ENCODE peak calls at places on chromosome 3, in seven cellular contexts. One of them, this sample, is unnamed.

GRCh38 chr3:143084856-143085731 is 34.5 kb upstream of the CHST2 start:
- DNase-seq in Peyer's patch: no peak
- DNase-seq in right lobe of liver: no peak
- DNase-seq in sigmoid colon: no peak
- DNase-seq in GM23338: no peak
- DNase-seq in esophagus squamous epithelium: no peak
- DNase-seq in lower lobe of right lung: no peak
- DNase-seq in this sample: no peak

GRCh38 chr3:128415110-128415772 is 51.4 kb downstream of the DNAJB8 start:
- DNase-seq in Peyer's patch: no peak
- DNase-seq in right lobe of liver: no peak
- DNase-seq in sigmoid colon: no peak
- DNase-seq in GM23338: no peak
- DNase-seq in esophagus squamous epithelium: no peak
- DNase-seq in lower lobe of right lung: no peak
- DNase-seq in this sample: no peak

GRCh38 chr3:73504255-73504654 is 120.5 kb downstream of the PDZRN3 start:
- DNase-seq in Peyer's patch: no peak
- DNase-seq in right lobe of liver: no peak
- DNase-seq in sigmoid colon: no peak
- DNase-seq in GM23338: no peak
- DNase-seq in esophagus squamous epithelium: no peak
- DNase-seq in lower lobe of right lung: no peak
- DNase-seq in this sample: no peak

GRCh38 chr3:169772951-169773816 is at the start of gene MYNN:
- DNase-seq in Peyer's patch: peak; percentile 98
- DNase-seq in right lobe of liver: peak; percentile 95
- DNase-seq in sigmoid colon: peak; percentile 96
- DNase-seq in GM23338: peak; percentile 94
- DNase-seq in esophagus squamous epithelium: peak; percentile 73
- DNase-seq in lower lobe of right lung: peak; percentile 94
- DNase-seq in this sample: peak; percentile 91

GRCh38 chr3:130341388-130341787 is 4.1 kb upstream of the COL6A5 start:
- DNase-seq in Peyer's patch: no peak
- DNase-seq in right lobe of liver: no peak
- DNase-seq in sigmoid colon: no peak
- DNase-seq in GM23338: no peak
- DNase-seq in esophagus squamous epithelium: no peak
- DNase-seq in lower lobe of right lung: no peak
- DNase-seq in this sample: no peak

GRCh38 chr3:177427096-177427495 is 229.8 kb upstream of the TBL1XR1 start:
- DNase-seq in Peyer's patch: no peak
- DNase-seq in right lobe of liver: no peak
- DNase-seq in sigmoid colon: no peak
- DNase-seq in GM23338: no peak
- DNase-seq in esophagus squamous epithelium: no peak
- DNase-seq in lower lobe of right lung: no peak
- DNase-seq in this sample: no peak

GRCh38 chr3:49839193-49839809 is 17.1 kb downstream of the TRAIP start:
- DNase-seq in Peyer's patch: peak; percentile 95
- DNase-seq in right lobe of liver: peak; percentile 78
- DNase-seq in sigmoid colon: peak; percentile 87
- DNase-seq in GM23338: peak; percentile 89
- DNase-seq in esophagus squamous epithelium: peak; percentile 12
- DNase-seq in lower lobe of right lung: peak; percentile 84
- DNase-seq in this sample: peak; percentile 84

GRCh38 chr3:191901746-191902145 is 440.8 kb downstream of the PYDC2 start:
- DNase-seq in Peyer's patch: no peak
- DNase-seq in right lobe of liver: no peak
- DNase-seq in sigmoid colon: no peak
- DNase-seq in GM23338: no peak
- DNase-seq in esophagus squamous epithelium: no peak
- DNase-seq in lower lobe of right lung: no peak
- DNase-seq in this sample: no peak

GRCh38 chr3:194009892-194010533 is 125.9 kb upstream of the HES1 start:
- DNase-seq in Peyer's patch: no peak
- DNase-seq in right lobe of liver: no peak
- DNase-seq in sigmoid colon: no peak
- DNase-seq in GM23338: peak; percentile 64
- DNase-seq in esophagus squamous epithelium: no peak
- DNase-seq in lower lobe of right lung: no peak
- DNase-seq in this sample: peak; percentile 29

GRCh38 chr3:172061724-172062184 is 22.4 kb downstream of the FNDC3B start:
- DNase-seq in Peyer's patch: no peak
- DNase-seq in right lobe of liver: no peak
- DNase-seq in sigmoid colon: no peak
- DNase-seq in GM23338: no peak
- DNase-seq in esophagus squamous epithelium: no peak
- DNase-seq in lower lobe of right lung: no peak
- DNase-seq in this sample: no peak
- H3K4me3 ChIP-seq in Peyer's patch: peak overlapping the region; percentile 31
- H3K4me3 ChIP-seq in right lobe of liver: no peak overlapping the region
- H3K4me3 ChIP-seq in sigmoid colon: no peak overlapping the region
- H3K4me3 ChIP-seq in GM23338: no peak overlapping the region
- H3K4me3 ChIP-seq in esophagus squamous epithelium: peak overlapping the region; percentile 35
- H3K4me3 ChIP-seq in lower lobe of right lung: peak overlapping the region; percentile 19
- H3K4me3 ChIP-seq in this sample: no peak overlapping the region

DNA sequence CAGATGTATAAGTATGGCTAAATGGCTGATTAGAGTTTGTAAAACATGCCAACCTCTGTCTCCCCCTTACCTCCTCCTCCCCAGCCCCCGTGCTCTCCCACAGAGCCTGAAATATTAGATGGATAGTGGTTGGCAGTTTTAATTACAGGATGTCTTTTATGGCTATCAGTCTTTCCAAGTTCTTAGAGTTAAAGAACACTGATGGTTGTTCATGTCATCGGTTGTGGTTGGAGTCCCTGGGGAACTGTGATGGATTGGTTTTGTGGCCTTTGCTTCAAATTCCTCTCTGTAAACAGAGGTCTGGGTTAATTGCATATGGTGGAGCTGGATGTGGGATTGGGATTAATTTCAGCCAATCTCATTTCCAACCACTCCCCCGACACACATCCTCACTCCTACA is 164.5 kb upstream of the PROK2 start:
- DNase-seq in Peyer's patch: no peak
- DNase-seq in right lobe of liver: no peak
- DNase-seq in sigmoid colon: no peak
- DNase-seq in GM23338: no peak
- DNase-seq in esophagus squamous epithelium: no peak
- DNase-seq in lower lobe of right lung: no peak
- DNase-seq in this sample: no peak
- H3K27me3 ChIP-seq in Peyer's patch: no peaks in the 10 kb centered on the region
- H3K27me3 ChIP-seq in right lobe of liver: no peaks in the 10 kb centered on the region
- H3K27me3 ChIP-seq in sigmoid colon: no peaks in the 10 kb centered on the region
- H3K27me3 ChIP-seq in GM23338: no peaks in the 10 kb centered on the region
- H3K27me3 ChIP-seq in esophagus squamous epithelium: peaks cover 15% of the 10 kb centered on the region
- H3K27me3 ChIP-seq in lower lobe of right lung: peaks cover 1% of the 10 kb centered on the region
- H3K27me3 ChIP-seq in this sample: no peaks in the 10 kb centered on the region

DNA sequence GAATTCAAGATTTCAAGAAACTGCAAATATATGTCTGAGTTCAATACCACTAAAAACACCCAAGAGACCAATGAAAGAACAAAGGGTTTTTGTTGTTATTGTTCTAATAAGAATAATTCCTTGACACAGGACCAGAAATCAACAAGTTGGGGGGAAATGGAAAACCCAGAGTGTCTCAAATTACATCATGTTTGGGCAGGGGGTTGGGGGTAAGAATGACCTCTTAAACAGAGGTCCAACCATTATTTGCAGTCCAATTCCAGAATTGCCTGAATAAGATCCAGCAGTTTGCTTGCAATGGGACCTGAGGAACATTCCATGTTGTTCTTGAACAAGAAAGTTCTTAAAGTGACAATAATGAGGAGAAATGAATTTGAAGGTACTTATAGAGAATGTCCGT is 48.5 kb upstream of the TGFBR2 start:
- DNase-seq in Peyer's patch: no peak
- DNase-seq in right lobe of liver: no peak
- DNase-seq in sigmoid colon: no peak
- DNase-seq in GM23338: no peak
- DNase-seq in esophagus squamous epithelium: no peak
- DNase-seq in lower lobe of right lung: no peak
- DNase-seq in this sample: no peak
- H3K4me1 ChIP-seq in Peyer's patch: no peaks in the 10 kb centered on the region
- H3K4me1 ChIP-seq in right lobe of liver: no peaks in the 10 kb centered on the region
- H3K4me1 ChIP-seq in sigmoid colon: peaks cover 3% of the 10 kb centered on the region
- H3K4me1 ChIP-seq in GM23338: peaks cover 6% of the 10 kb centered on the region
- H3K4me1 ChIP-seq in esophagus squamous epithelium: no peaks in the 10 kb centered on the region
- H3K4me1 ChIP-seq in lower lobe of right lung: no peaks in the 10 kb centered on the region
- H3K4me1 ChIP-seq in this sample: no peaks in the 10 kb centered on the region

GRCh38 chr3:156751461-156752025 is 74.6 kb upstream of the LEKR1 start:
- DNase-seq in Peyer's patch: no peak
- DNase-seq in right lobe of liver: no peak
- DNase-seq in sigmoid colon: no peak
- DNase-seq in GM23338: peak; percentile 87
- DNase-seq in esophagus squamous epithelium: no peak
- DNase-seq in lower lobe of right lung: no peak
- DNase-seq in this sample: no peak
- H3K4me3 ChIP-seq in Peyer's patch: no peak overlapping the region
- H3K4me3 ChIP-seq in right lobe of liver: no peak overlapping the region
- H3K4me3 ChIP-seq in sigmoid colon: no peak overlapping the region
- H3K4me3 ChIP-seq in GM23338: peak overlapping the region; percentile 14
- H3K4me3 ChIP-seq in esophagus squamous epithelium: peak overlapping the region; percentile 45
- H3K4me3 ChIP-seq in lower lobe of right lung: no peak overlapping the region
- H3K4me3 ChIP-seq in this sample: no peak overlapping the region

GRCh38 chr3:122247087-122247824 is 63.8 kb downstream of the CASR start:
- DNase-seq in Peyer's patch: no peak
- DNase-seq in right lobe of liver: no peak
- DNase-seq in sigmoid colon: no peak
- DNase-seq in GM23338: no peak
- DNase-seq in esophagus squamous epithelium: no peak
- DNase-seq in lower lobe of right lung: no peak
- DNase-seq in this sample: no peak
- H3K27me3 ChIP-seq in Peyer's patch: no peaks in the 10 kb centered on the region
- H3K27me3 ChIP-seq in right lobe of liver: no peaks in the 10 kb centered on the region
- H3K27me3 ChIP-seq in sigmoid colon: no peaks in the 10 kb centered on the region
- H3K27me3 ChIP-seq in GM23338: no peaks in the 10 kb centered on the region
- H3K27me3 ChIP-seq in esophagus squamous epithelium: no peaks in the 10 kb centered on the region
- H3K27me3 ChIP-seq in lower lobe of right lung: no peaks in the 10 kb centered on the region
- H3K27me3 ChIP-seq in this sample: no peaks in the 10 kb centered on the region

GRCh38 chr3:46876313-46877300 is 914 bp upstream of the PTH1R start:
- DNase-seq in Peyer's patch: no peak
- DNase-seq in right lobe of liver: no peak
- DNase-seq in sigmoid colon: no peak
- DNase-seq in GM23338: no peak
- DNase-seq in esophagus squamous epithelium: no peak
- DNase-seq in lower lobe of right lung: no peak
- DNase-seq in this sample: no peak
- H3K4me1 ChIP-seq in Peyer's patch: peaks cover 1% of the 10 kb centered on the region
- H3K4me1 ChIP-seq in right lobe of liver: no peaks in the 10 kb centered on the region
- H3K4me1 ChIP-seq in sigmoid colon: peaks cover 39% of the 10 kb centered on the region
- H3K4me1 ChIP-seq in GM23338: no peaks in the 10 kb centered on the region
- H3K4me1 ChIP-seq in esophagus squamous epithelium: peaks cover 3% of the 10 kb centered on the region
- H3K4me1 ChIP-seq in lower lobe of right lung: peaks cover 2% of the 10 kb centered on the region
- H3K4me1 ChIP-seq in this sample: peaks cover 10% of the 10 kb centered on the region

GRCh38 chr3:30632521-30632920 is 26.1 kb downstream of the TGFBR2 start:
- DNase-seq in Peyer's patch: no peak
- DNase-seq in right lobe of liver: no peak
- DNase-seq in sigmoid colon: no peak
- DNase-seq in GM23338: no peak
- DNase-seq in esophagus squamous epithelium: no peak
- DNase-seq in lower lobe of right lung: no peak
- DNase-seq in this sample: no peak
- H3K4me3 ChIP-seq in Peyer's patch: no peak overlapping the region
- H3K4me3 ChIP-seq in right lobe of liver: no peak overlapping the region
- H3K4me3 ChIP-seq in sigmoid colon: no peak overlapping the region
- H3K4me3 ChIP-seq in GM23338: no peak overlapping the region
- H3K4me3 ChIP-seq in esophagus squamous epithelium: no peak overlapping the region
- H3K4me3 ChIP-seq in lower lobe of right lung: no peak overlapping the region
- H3K4me3 ChIP-seq in this sample: no peak overlapping the region

GRCh38 chr3:62361261-62361660 is 12.1 kb downstream of the FEZF2 start:
- DNase-seq in Peyer's patch: no peak
- DNase-seq in right lobe of liver: no peak
- DNase-seq in sigmoid colon: no peak
- DNase-seq in GM23338: no peak
- DNase-seq in esophagus squamous epithelium: no peak
- DNase-seq in lower lobe of right lung: no peak
- DNase-seq in this sample: no peak
- H3K27me3 ChIP-seq in Peyer's patch: no peaks in the 10 kb centered on the region
- H3K27me3 ChIP-seq in right lobe of liver: no peaks in the 10 kb centered on the region
- H3K27me3 ChIP-seq in sigmoid colon: no peaks in the 10 kb centered on the region
- H3K27me3 ChIP-seq in GM23338: peaks cover 92% of the 10 kb centered on the region
- H3K27me3 ChIP-seq in esophagus squamous epithelium: peaks cover 87% of the 10 kb centered on the region
- H3K27me3 ChIP-seq in lower lobe of right lung: peaks cover 12% of the 10 kb centered on the region
- H3K27me3 ChIP-seq in this sample: no peaks in the 10 kb centered on the region

GRCh38 chr3:14432996-14433572 is 30.7 kb downstream of the SLC6A6 start:
- DNase-seq in Peyer's patch: peak; percentile 61
- DNase-seq in right lobe of liver: no peak
- DNase-seq in sigmoid colon: no peak
- DNase-seq in GM23338: no peak
- DNase-seq in esophagus squamous epithelium: no peak
- DNase-seq in lower lobe of right lung: no peak
- DNase-seq in this sample: no peak
- H3K4me1 ChIP-seq in Peyer's patch: peaks cover 47% of the 10 kb centered on the region
- H3K4me1 ChIP-seq in right lobe of liver: no peaks in the 10 kb centered on the region
- H3K4me1 ChIP-seq in sigmoid colon: peaks cover 52% of the 10 kb centered on the region
- H3K4me1 ChIP-seq in GM23338: peaks cover 7% of the 10 kb centered on the region
- H3K4me1 ChIP-seq in esophagus squamous epithelium: peaks cover 75% of the 10 kb centered on the region
- H3K4me1 ChIP-seq in lower lobe of right lung: peaks cover 99% of the 10 kb centered on the region
- H3K4me1 ChIP-seq in this sample: peaks cover 30% of the 10 kb centered on the region

This sample was measured in body of pancreas.